ENCODE peak calls at places on chromosome 4, in six cellular contexts. K is endothelial cell of umbilical vein, T is prostate gland, L is right lobe of liver, J is esophagus squamous epithelium, A is H1. Y is an unnamed sample.

GRCh38 chr4:85864806-85865205 is 389.9 kb downstream of the ARHGAP24 start:
- DNase-seq in L (no peak), K (no peak), T (no peak), A (no peak), J (no peak), Y (no peak)

GRCh38 chr4:151992755-151993154 is 231.9 kb upstream of the GATB start:
- DNase-seq in A (no peak), L (no peak), J (no peak), T (no peak), K (no peak), Y (no peak)

GRCh38 chr4:90357117-90357710 is 230.0 kb downstream of the CCSER1 start:
- DNase-seq in K (peak; percentile 71), L (no peak), T (no peak), A (no peak), J (no peak), Y (peak; percentile 47)

GRCh38 chr4:67929447-67929846 is 33.8 kb downstream of the TMPRSS11A start:
- DNase-seq in J (no peak), A (no peak), T (no peak), K (no peak), L (no peak), Y (no peak)

GRCh38 chr4:133997440-133997839 is 204.1 kb downstream of the PABPC4L start:
- DNase-seq in T (no peak), A (no peak), J (no peak), L (no peak), K (no peak), Y (no peak)

GRCh38 chr4:105966046-105966445 is 70.8 kb downstream of the NPNT start:
- DNase-seq in K (peak; percentile 19), A (no peak), J (no peak), T (no peak), L (no peak), Y (no peak)

GRCh38 chr4:159273126-159273438 is 170.2 kb downstream of the RAPGEF2 start:
- DNase-seq in J (no peak), T (no peak), L (no peak), K (peak; percentile 83), A (no peak), Y (peak; percentile 62)

GRCh38 chr4:139934336-139934735 is 219.6 kb downstream of the MAML3 start:
- DNase-seq in K (no peak), A (no peak), T (no peak), L (no peak), J (no peak), Y (no peak)

GRCh38 chr4:8771258-8771590 is 100.4 kb downstream of the HMX1 start:
- DNase-seq in J (no peak), A (no peak), L (peak; percentile 45), T (no peak), K (no peak), Y (no peak)

GRCh38 chr4:89949782-89950387 is 55.2 kb downstream of the MMRN1 start:
- DNase-seq in A (no peak), T (no peak), J (no peak), K (no peak), L (no peak), Y (no peak)

GRCh38 chr4:183142566-183143545 is 43.8 kb downstream of the WWC2 start:
- DNase-seq in A (no peak), T (peak; percentile 36), J (no peak), K (peak; percentile 55), L (peak; percentile 70), Y (peak; percentile 8)

GRCh38 chr4:151486166-151486565 is 77.2 kb downstream of the FHIP1A start:
- DNase-seq in T (no peak), A (no peak), K (no peak), J (no peak), L (no peak), Y (no peak)

GRCh38 chr4:121030711-121031110 is 41.6 kb downstream of the NDNF start:
- DNase-seq in J (no peak), A (no peak), T (no peak), K (no peak), L (no peak), Y (no peak)

GRCh38 chr4:80507507-80507906 is 172.0 kb downstream of the CFAP299 start:
- DNase-seq in A (no peak), J (no peak), K (no peak), L (no peak), T (no peak), Y (peak; percentile 39)

GRCh38 chr4:10296730-10297129 is 160.5 kb downstream of the ZNF518B start:
- DNase-seq in L (no peak), J (no peak), A (no peak), K (no peak), T (peak; percentile 69), Y (no peak)

GRCh38 chr4:147829401-147830101 is 97.7 kb downstream of the ARHGAP10 start:
- DNase-seq in K (no peak), L (no peak), J (no peak), A (no peak), T (peak; percentile 84), Y (no peak)

GRCh38 chr4:168524006-168524405 is 27.2 kb downstream of the PALLD start:
- DNase-seq in L (no peak), A (no peak), T (no peak), K (peak; percentile 46), J (no peak), Y (no peak)

GRCh38 chr4:86592553-86593249 is 1.4 kb upstream of the PTPN13 start:
- DNase-seq in J (no peak), K (no peak), A (no peak), T (no peak), L (no peak), Y (no peak)

GRCh38 chr4:145132521-145133098 is 34.5 kb downstream of the ABCE1 start:
- DNase-seq in K (peak; percentile 91), T (no peak), A (no peak), J (no peak), L (no peak), Y (no peak)

GRCh38 chr4:40685300-40685699 is 55.6 kb upstream of the RBM47 start:
- DNase-seq in L (no peak), K (no peak), T (no peak), J (no peak), A (no peak), Y (no peak)

GRCh38 chr4:40180356-40180755 is 16.5 kb upstream of the RHOH start:
- DNase-seq in A (no peak), K (peak; percentile 85), T (no peak), J (no peak), L (no peak), Y (no peak)

GRCh38 chr4:44583393-44583792 is 68.0 kb downstream of the YIPF7 start:
- DNase-seq in A (peak; percentile 45), J (no peak), T (no peak), L (no peak), K (no peak), Y (peak; percentile 3)

GRCh38 chr4:72896515-72896914 is 173.0 kb downstream of the COX18 start:
- DNase-seq in K (no peak), A (no peak), T (no peak), J (no peak), L (no peak), Y (no peak)

GRCh38 chr4:72899214-72899613 is 170.3 kb downstream of the COX18 start:
- DNase-seq in A (no peak), J (no peak), K (no peak), T (no peak), L (no peak), Y (no peak)

GRCh38 chr4:72899621-72900020 is 169.9 kb downstream of the COX18 start:
- DNase-seq in A (no peak), J (no peak), K (no peak), L (no peak), T (no peak), Y (no peak)

GRCh38 chr4:72900952-72901351 is 168.6 kb downstream of the COX18 start:
- DNase-seq in K (no peak), L (no peak), J (no peak), T (no peak), A (no peak), Y (no peak)

GRCh38 chr4:72902354-72902753 is 167.2 kb downstream of the COX18 start:
- DNase-seq in L (no peak), K (no peak), A (no peak), T (no peak), J (no peak), Y (no peak)
- TF ChIP-seq POLR2A in L (no peak), K (no peak), A (no peak), T (no peak), J (no peak), Y (no peak)

DNA sequence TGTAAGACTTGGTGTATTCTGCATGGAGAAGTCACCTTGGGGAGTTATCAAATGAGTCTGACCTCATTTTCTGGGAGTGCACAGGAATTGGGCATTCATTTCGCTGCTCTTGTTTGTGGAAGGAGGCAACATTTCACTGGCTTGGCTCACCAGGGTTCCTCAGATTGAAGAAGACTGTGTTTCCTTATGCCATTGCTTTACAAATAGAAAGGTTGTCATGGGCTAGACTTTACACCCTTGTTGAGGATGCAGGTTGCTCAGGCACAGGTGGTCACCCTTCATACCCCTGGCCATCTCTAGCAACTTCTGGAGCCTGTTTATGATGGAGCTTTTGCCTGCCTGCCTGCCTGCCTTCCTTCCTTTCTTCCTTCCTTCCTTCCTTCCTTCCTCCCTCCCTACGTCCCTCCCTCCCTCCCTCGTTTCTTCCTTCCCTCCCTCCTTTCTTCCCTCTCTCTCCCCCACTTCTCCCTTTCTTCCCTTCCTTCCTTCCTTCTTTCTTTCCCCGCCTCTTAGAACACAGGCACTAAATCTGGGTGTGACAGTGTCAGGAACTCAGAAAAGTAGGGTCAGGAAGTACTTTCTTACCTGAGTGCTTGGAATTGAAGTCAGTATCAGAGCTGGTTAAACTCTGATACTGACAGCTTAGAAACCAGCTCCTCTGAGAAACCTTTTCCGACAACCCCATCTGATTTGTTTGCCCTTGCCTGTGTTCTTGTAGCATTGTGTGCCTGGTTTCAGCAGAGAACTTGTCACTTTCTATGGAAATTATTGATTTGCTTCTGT is 114.2 kb downstream of the AASDH start:
- DNase-seq in A (no peak), T (no peak), J (no peak), L (no peak), K (no peak), Y (no peak)
- TF ChIP-seq POLR2A in A (no peak), T (no peak), J (no peak), L (no peak), K (no peak), Y (no peak)

GRCh38 chr4:76459291-76459723 is 24.3 kb downstream of the SHROOM3 start:
- DNase-seq in K (peak; percentile 24), L (no peak), J (no peak), A (no peak), T (no peak), Y (no peak)
- TF ChIP-seq POLR2A in K (no peak), L (no peak), J (no peak), A (peak; percentile 73), T (no peak), Y (no peak)

GRCh38 chr4:1239141-1239948 is 9.6 kb downstream of the CTBP1 start:
- DNase-seq in L (peak; percentile 48), T (no peak), J (no peak), K (no peak), A (no peak), Y (no peak)
- TF ChIP-seq POLR2A in L (no peak), T (no peak), J (no peak), K (no peak), A (no peak), Y (no peak)

GRCh38 chr4:6574747-6575502 is at the start of gene MAN2B2:
- DNase-seq in A (peak; percentile 95), K (peak; percentile 78), L (peak; percentile 94), T (peak; percentile 84), J (peak; percentile 44), Y (peak; percentile 83)
- TF ChIP-seq POLR2A in A (peak; percentile 76), K (peak; percentile 94), L (peak; percentile 76), T (peak; percentile 35), J (no peak), Y (peak; percentile 72)

Y was measured in erythroblast.